ENCODE peak calls at places on chromosomes 7 and 10, in four cellular contexts. One of them, this sample, is unnamed.
A peak's percentile ranks its signal among the peaks of the same experiment; 100 is the strongest.

GRCh38 chr7:104010052-104010909 is 20.8 kb upstream of the RELN start:
- DNase-seq in left ventricle myocardium inferior: no peak
- DNase-seq in PC-3: peak; percentile 9
- DNase-seq in stimulated activated CD8-positive, alpha-beta memory T cell treated with anti-CD3 and anti-CD28 coated beads, Interleukin-15, amount 100 ng/mL, for 24 hours: no peak
- DNase-seq in this sample: no peak

GRCh38 chr10:109650228-109650627 is 273.1 kb downstream of the XPNPEP1 start:
- DNase-seq in stimulated activated CD8-positive, alpha-beta memory T cell treated with anti-CD3 and anti-CD28 coated beads, Interleukin-15, amount 100 ng/mL, for 24 hours: no peak
- DNase-seq in left ventricle myocardium inferior: no peak
- DNase-seq in PC-3: peak; percentile 49
- DNase-seq in this sample: no peak

GRCh38 chr7:23074443-23075244 is 30.9 kb upstream of the KLHL7 start:
- DNase-seq in PC-3: peak; percentile 85
- DNase-seq in stimulated activated CD8-positive, alpha-beta memory T cell treated with anti-CD3 and anti-CD28 coated beads, Interleukin-15, amount 100 ng/mL, for 24 hours: no peak
- DNase-seq in left ventricle myocardium inferior: no peak
- DNase-seq in this sample: no peak

GRCh38 chr7:495761-496321 is 23.8 kb downstream of the PDGFA start:
- DNase-seq in stimulated activated CD8-positive, alpha-beta memory T cell treated with anti-CD3 and anti-CD28 coated beads, Interleukin-15, amount 100 ng/mL, for 24 hours: no peak
- DNase-seq in PC-3: no peak
- DNase-seq in left ventricle myocardium inferior: peak; percentile 12
- DNase-seq in this sample: no peak

GRCh38 chr7:151808296-151809155 is 68.4 kb downstream of the PRKAG2 start:
- DNase-seq in stimulated activated CD8-positive, alpha-beta memory T cell treated with anti-CD3 and anti-CD28 coated beads, Interleukin-15, amount 100 ng/mL, for 24 hours: no peak
- DNase-seq in left ventricle myocardium inferior: no peak
- DNase-seq in PC-3: peak; percentile 93
- DNase-seq in this sample: peak; percentile 94

GRCh38 chr7:66921918-66922486 is 977 bp downstream of the TMEM248 start:
- DNase-seq in stimulated activated CD8-positive, alpha-beta memory T cell treated with anti-CD3 and anti-CD28 coated beads, Interleukin-15, amount 100 ng/mL, for 24 hours: no peak
- DNase-seq in PC-3: peak; percentile 18
- DNase-seq in left ventricle myocardium inferior: no peak
- DNase-seq in this sample: peak; percentile 23

GRCh38 chr7:64870656-64871055 is 32.4 kb upstream of the ZNF273 start:
- DNase-seq in left ventricle myocardium inferior: no peak
- DNase-seq in PC-3: no peak
- DNase-seq in stimulated activated CD8-positive, alpha-beta memory T cell treated with anti-CD3 and anti-CD28 coated beads, Interleukin-15, amount 100 ng/mL, for 24 hours: no peak
- DNase-seq in this sample: no peak

GRCh38 chr10:87661861-87662785 is 2.4 kb downstream of the PAPSS2 start:
- DNase-seq in PC-3: peak; percentile 9
- DNase-seq in stimulated activated CD8-positive, alpha-beta memory T cell treated with anti-CD3 and anti-CD28 coated beads, Interleukin-15, amount 100 ng/mL, for 24 hours: no peak
- DNase-seq in left ventricle myocardium inferior: no peak
- DNase-seq in this sample: no peak

GRCh38 chr10:96092999-96093767 is 36.9 kb upstream of the ZNF518A start:
- DNase-seq in left ventricle myocardium inferior: no peak
- DNase-seq in stimulated activated CD8-positive, alpha-beta memory T cell treated with anti-CD3 and anti-CD28 coated beads, Interleukin-15, amount 100 ng/mL, for 24 hours: no peak
- DNase-seq in PC-3: no peak
- DNase-seq in this sample: no peak

GRCh38 chr7:2528481-2529095 is 9.0 kb downstream of the LFNG start:
- DNase-seq in PC-3: no peak
- DNase-seq in stimulated activated CD8-positive, alpha-beta memory T cell treated with anti-CD3 and anti-CD28 coated beads, Interleukin-15, amount 100 ng/mL, for 24 hours: no peak
- DNase-seq in left ventricle myocardium inferior: no peak
- DNase-seq in this sample: no peak